ENCODE peak calls at places on chromosome 1, in nine cellular contexts. U is astrocyte; B is CD8-positive, alpha-beta memory T cell; N is effector memory CD4-positive, alpha-beta T cell; C is CD4-positive, alpha-beta memory T cell; K is neural progenitor cell; P is tibial artery; Z is colonic mucosa; T is WERI-Rb-1. H is an unnamed sample.

GRCh38 chr1:61254629-61255323 is 172.4 kb downstream of the NFIA start:
- DNase-seq in P (no peak), C (no peak), U (no peak), Z (peak; percentile 38), N (no peak), B (no peak), T (no peak), K (no peak), H (no peak)

GRCh38 chr1:41545996-41546938 is 61.8 kb upstream of the EDN2 start:
- DNase-seq in C (no peak), U (no peak), B (no peak), Z (no peak), N (no peak), P (peak; percentile 37), T (no peak), K (no peak), H (no peak)

GRCh38 chr1:67749844-67750689 is 65.1 kb downstream of the GADD45A start:
- DNase-seq in Z (no peak), N (no peak), C (no peak), B (no peak), U (peak; percentile 90), K (peak; percentile 49), T (no peak), P (peak; percentile 90), H (no peak)

GRCh38 chr1:58981392-58981791 is 197.5 kb upstream of the JUN start:
- DNase-seq in U (no peak), B (no peak), T (no peak), N (no peak), K (no peak), C (no peak), P (no peak), Z (no peak), H (no peak)

GRCh38 chr1:178037510-178038253 is 56.2 kb upstream of the RASAL2 start:
- DNase-seq in U (peak; percentile 61), N (no peak), P (peak; percentile 91), K (peak; percentile 78), T (no peak), Z (peak; percentile 90), C (no peak), B (no peak), H (peak; percentile 88)

GRCh38 chr1:12069616-12070244 is 6.6 kb downstream of the TNFRSF8 start:
- DNase-seq in Z (no peak), C (no peak), P (no peak), N (no peak), U (peak; percentile 19), B (no peak), T (no peak), K (no peak), H (no peak)

GRCh38 chr1:31576743-31577455 is 584 bp downstream of the TINAGL1 start:
- DNase-seq in B (no peak), Z (peak; percentile 50), T (no peak), N (no peak), P (no peak), C (no peak), K (no peak), U (no peak), H (no peak)

GRCh38 chr1:154744352-154744751 is 125.7 kb downstream of the KCNN3 start:
- DNase-seq in Z (no peak), P (no peak), B (no peak), U (no peak), K (no peak), C (no peak), T (no peak), N (no peak), H (no peak)

GRCh38 chr1:59568158-59568935 is 246.4 kb upstream of the HOOK1 start:
- DNase-seq in K (no peak), B (no peak), Z (no peak), U (no peak), C (no peak), P (no peak), T (peak; percentile 19), N (no peak), H (no peak)

GRCh38 chr1:16236091-16236494 is 890 bp downstream of the CPLANE2 start:
- DNase-seq in B (peak; percentile 70), P (no peak), Z (peak; percentile 66), K (peak; percentile 46), T (no peak), N (peak; percentile 19), U (no peak), C (peak; percentile 54), H (peak; percentile 63)

GRCh38 chr1:201348211-201348566 is 29.3 kb downstream of the TNNT2 start:
- DNase-seq in K (peak; percentile 83), C (no peak), T (peak; percentile 88), P (no peak), B (no peak), N (no peak), Z (peak; percentile 46), U (peak; percentile 16), H (peak; percentile 33)

GRCh38 chr1:53740621-53741105 is 1.7 kb upstream of the GLIS1 start:
- DNase-seq in T (no peak), B (no peak), N (no peak), P (no peak), C (no peak), K (no peak), U (peak; percentile 90), Z (no peak), H (no peak)

GRCh38 chr1:222250376-222250775 is 297.5 kb downstream of the HHIPL2 start:
- DNase-seq in P (no peak), B (no peak), N (no peak), C (no peak), U (peak; percentile 5), Z (no peak), T (no peak), K (no peak), H (no peak)

GRCh38 chr1:16967095-16967567 is 13.3 kb downstream of the MFAP2 start:
- DNase-seq in T (no peak), Z (no peak), C (no peak), N (no peak), U (peak; percentile 83), K (no peak), B (no peak), P (peak; percentile 80), H (no peak)

GRCh38 chr1:154157520-154158306 is 2.8 kb upstream of the NUP210L start:
- DNase-seq in T (no peak), C (peak; percentile 80), U (peak; percentile 66), B (peak; percentile 85), K (peak; percentile 7), P (no peak), Z (no peak), N (peak; percentile 47), H (no peak)

GRCh38 chr1:239976130-239976968 is 115.3 kb upstream of the FMN2 start:
- DNase-seq in B (peak; percentile 58), U (peak; percentile 14), Z (peak; percentile 48), C (peak; percentile 26), P (no peak), T (peak; percentile 76), N (no peak), K (peak; percentile 71), H (peak; percentile 44)

GRCh38 chr1:75615664-75616435 is 4.9 kb upstream of the SLC44A5 start:
- DNase-seq in K (peak; percentile 89), C (peak; percentile 13), Z (peak; percentile 15), N (no peak), P (no peak), T (peak; percentile 74), U (peak; percentile 34), B (peak; percentile 49), H (peak; percentile 6)

GRCh38 chr1:56821462-56821797 is 2.2 kb upstream of the FYB2 start:
- DNase-seq in T (no peak), C (no peak), U (peak; percentile 31), K (no peak), N (no peak), Z (no peak), B (no peak), P (no peak), H (no peak)

GRCh38 chr1:62384276-62385005 is 52.4 kb upstream of the USP1 start:
- DNase-seq in K (no peak), P (no peak), Z (peak; percentile 23), N (no peak), B (no peak), U (peak; percentile 97), T (peak; percentile 79), C (no peak), H (no peak)

GRCh38 chr1:109622103-109622892 is 2.7 kb downstream of the AMPD2 start:
- DNase-seq in C (no peak), P (peak; percentile 49), U (no peak), K (no peak), B (no peak), T (no peak), N (no peak), Z (no peak), H (no peak)
- H3K27ac ChIP-seq in C (peak overlapping the region; percentile 96), P (peak overlapping the region; percentile 91), U (no peak overlapping the region), K (no peak overlapping the region), B (peak overlapping the region; percentile 91), T (no peak overlapping the region), N (peak overlapping the region; percentile 97), Z (no peak overlapping the region), H (no peak overlapping the region)

GRCh38 chr1:55698136-55698535 is 483.0 kb upstream of the USP24 start:
- DNase-seq in T (no peak), Z (no peak), B (no peak), P (no peak), C (no peak), K (no peak), U (no peak), N (no peak), H (no peak)
- H3K27me3 ChIP-seq in T (peaks cover 8% of the 10 kb centered on the region), Z (no peaks in the 10 kb centered on the region), B (no peaks in the 10 kb centered on the region), P (no peaks in the 10 kb centered on the region), C (no peaks in the 10 kb centered on the region), K (no peaks in the 10 kb centered on the region), U (no peaks in the 10 kb centered on the region), N (no peaks in the 10 kb centered on the region), H (no peaks in the 10 kb centered on the region)

DNA sequence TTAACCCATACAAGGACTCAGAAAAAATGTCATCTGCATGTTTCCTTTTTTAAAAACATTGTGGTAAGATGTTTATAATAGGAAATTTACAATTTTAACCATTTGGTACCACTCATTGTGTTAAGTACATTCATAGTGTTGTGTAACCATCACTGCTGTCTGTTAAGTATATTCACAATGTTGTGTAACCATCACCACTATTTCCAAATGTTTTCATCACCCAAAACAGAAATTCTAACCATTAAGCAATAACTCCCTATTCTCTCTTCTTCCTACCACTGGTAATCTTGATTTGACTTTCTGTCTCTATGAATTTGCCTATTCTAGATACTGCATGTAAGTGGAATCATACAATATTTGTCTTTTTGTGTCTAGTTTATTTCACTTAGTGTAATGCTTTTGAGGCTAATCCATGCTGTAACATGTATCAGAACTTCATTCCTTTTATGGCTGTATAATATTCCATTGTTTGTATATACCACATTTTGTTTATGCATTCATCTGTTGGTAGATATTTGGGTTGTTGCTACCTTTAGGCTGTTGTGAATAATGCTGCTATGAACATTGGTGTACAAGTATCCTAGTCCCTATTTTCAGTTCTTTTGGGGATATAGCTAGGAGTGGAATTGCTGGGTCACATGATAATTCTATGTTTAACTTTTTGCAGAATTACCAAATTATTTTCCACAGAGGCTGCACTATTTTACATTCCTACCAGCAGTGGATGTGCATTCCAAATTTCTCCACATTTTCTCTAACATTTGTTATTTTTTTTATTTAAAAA is 14.1 kb downstream of the HIPK1 start:
- DNase-seq in K (no peak), T (no peak), P (no peak), Z (no peak), U (no peak), B (no peak), C (no peak), N (no peak), H (no peak)
- H3K27ac ChIP-seq in K (no peak overlapping the region), T (no peak overlapping the region), P (no peak overlapping the region), Z (no peak overlapping the region), U (no peak overlapping the region), B (no peak overlapping the region), C (no peak overlapping the region), N (no peak overlapping the region), H (no peak overlapping the region)

DNA sequence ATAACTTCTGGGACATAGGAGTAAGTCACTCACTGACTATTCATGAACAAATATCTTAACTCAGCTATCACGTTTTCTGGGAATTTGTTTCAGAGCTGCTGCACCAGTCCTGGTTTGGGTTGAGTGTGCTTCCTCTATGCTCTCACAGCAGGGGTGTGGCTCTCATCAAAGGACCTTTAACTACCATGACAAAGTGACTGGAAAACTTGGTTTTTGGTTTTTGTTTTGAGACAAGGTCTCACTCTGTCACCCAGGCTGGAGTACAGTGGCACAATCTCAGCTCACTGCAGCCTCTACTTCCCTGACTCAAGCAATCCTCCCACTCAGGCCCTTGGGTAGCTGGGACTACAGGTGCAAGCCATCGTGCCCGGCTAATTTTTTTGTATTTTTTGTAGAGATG is 4.1 kb downstream of the ILDR2 start:
- DNase-seq in C (no peak), B (no peak), T (no peak), P (no peak), Z (no peak), U (no peak), K (peak; percentile 38), N (no peak), H (no peak)
- H3K27me3 ChIP-seq in C (peaks cover 10% of the 10 kb centered on the region), B (peaks cover 12% of the 10 kb centered on the region), T (no peaks in the 10 kb centered on the region), P (no peaks in the 10 kb centered on the region), Z (peaks cover 14% of the 10 kb centered on the region), U (peaks cover 69% of the 10 kb centered on the region), K (peaks cover 27% of the 10 kb centered on the region), N (peaks cover 2% of the 10 kb centered on the region), H (peaks cover 54% of the 10 kb centered on the region)

H was measured in transverse colon.